ENCODE peak calls at places on chromosome 1, in four cellular contexts. I is neural crest cell, T is mucosa of descending colon, H is pancreas. B is an unnamed sample.

GRCh38 chr1:12001249-12001917 is 17.9 kb upstream of the MIIP start:
- DNase-seq in I (peak; percentile 55), T (no peak), H (no peak), B (no peak)

GRCh38 chr1:217535601-217536377 is 95.1 kb downstream of the GPATCH2 start:
- DNase-seq in I (no peak), T (no peak), H (no peak), B (no peak)

GRCh38 chr1:33140153-33141149 is 41.4 kb downstream of the TRIM62 start:
- DNase-seq in I (no peak), T (no peak), H (no peak), B (no peak)

GRCh38 chr1:221487781-221488520 is 253.9 kb downstream of the DUSP10 start:
- DNase-seq in I (no peak), T (no peak), H (no peak), B (no peak)

GRCh38 chr1:185644531-185644930 is 89.7 kb upstream of the HMCN1 start:
- DNase-seq in I (no peak), T (no peak), H (no peak), B (no peak)

GRCh38 chr1:183097438-183098051 is 74.3 kb downstream of the LAMC1 start:
- DNase-seq in I (no peak), T (no peak), H (no peak), B (no peak)

GRCh38 chr1:153711006-153711405 is 16.8 kb upstream of the INTS3 start:
- DNase-seq in I (no peak), T (no peak), H (no peak), B (no peak)

GRCh38 chr1:22738069-22738435 is 27.4 kb downstream of the EPHB2 start:
- DNase-seq in I (no peak), T (no peak), H (no peak), B (no peak)

GRCh38 chr1:163106364-163106987 is 37.3 kb downstream of the RGS4 start:
- DNase-seq in I (no peak), T (no peak), H (no peak), B (no peak)

GRCh38 chr1:112722601-112723510 is 7.7 kb upstream of the PPM1J start:
- DNase-seq in I (peak; percentile 55), T (no peak), H (no peak), B (no peak)

GRCh38 chr1:155083865-155084721 is 5.5 kb downstream of the EFNA3 start:
- DNase-seq in I (no peak), T (peak; percentile 71), H (peak; percentile 39), B (no peak)

GRCh38 chr1:12296623-12297022 is 66.8 kb downstream of the VPS13D start:
- DNase-seq in I (no peak), T (no peak), H (no peak), B (no peak)

GRCh38 chr1:41666991-41667631 is 182.6 kb upstream of the EDN2 start:
- DNase-seq in I (no peak), T (no peak), H (peak; percentile 73), B (no peak)

GRCh38 chr1:153356392-153357075 is 1.1 kb upstream of the S100A9 start:
- DNase-seq in I (no peak), T (no peak), H (no peak), B (no peak)

GRCh38 chr1:180489313-180489712 is 13.1 kb downstream of the ACBD6 start:
- DNase-seq in I (no peak), T (no peak), H (no peak), B (no peak)

GRCh38 chr1:158458263-158458662 is 3.4 kb upstream of the OR10K1 start:
- DNase-seq in I (no peak), T (no peak), H (no peak), B (no peak)

GRCh38 chr1:220983877-220984635 is 104.8 kb downstream of the HLX start:
- DNase-seq in I (no peak), T (no peak), H (peak; percentile 26), B (no peak)

GRCh38 chr1:1173793-1174415 is at the start of gene TTLL10:
- DNase-seq in I (no peak), T (peak; percentile 72), H (peak; percentile 13), B (peak; percentile 89)

GRCh38 chr1:16992102-16992501 is 11.7 kb upstream of the MFAP2 start:
- DNase-seq in I (no peak), T (no peak), H (no peak), B (no peak)

DNA sequence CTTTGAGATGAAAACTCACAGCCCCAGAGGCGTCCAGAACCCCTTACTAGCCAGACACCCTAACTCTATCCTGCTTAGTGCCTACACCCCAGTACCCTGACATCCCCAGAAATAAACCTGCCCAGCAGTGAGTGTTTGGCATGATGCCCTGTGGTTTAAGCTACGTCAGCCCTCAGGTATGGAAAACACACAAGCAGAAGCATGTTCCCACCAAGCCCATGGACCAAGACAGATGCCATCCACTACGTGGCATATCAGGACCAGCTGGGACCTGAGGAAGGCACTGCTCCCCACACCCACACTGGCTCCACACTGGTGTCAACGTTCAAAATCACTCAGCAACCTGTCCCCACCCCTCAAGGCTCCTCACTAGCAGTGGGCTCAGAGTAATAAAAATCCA is 116.4 kb downstream of the SYT2 start:
- DNase-seq in I (no peak), T (no peak), H (no peak), B (no peak)
- TF ChIP-seq CTCF in I (no peak), T (no peak), H (no peak), B (no peak)

GRCh38 chr1:10657080-10657847 is 139.2 kb downstream of the CASZ1 start:
- DNase-seq in I (no peak), T (no peak), H (no peak), B (no peak)

GRCh38 chr1:10658396-10659066 is 137.9 kb downstream of the CASZ1 start:
- DNase-seq in I (no peak), T (no peak), H (no peak), B (no peak)

GRCh38 chr1:10659218-10659617 is 137.2 kb downstream of the CASZ1 start:
- DNase-seq in I (no peak), T (no peak), H (no peak), B (no peak)

GRCh38 chr1:10655002-10655401 is 141.4 kb downstream of the CASZ1 start:
- DNase-seq in I (no peak), T (no peak), H (no peak), B (no peak)

DNA sequence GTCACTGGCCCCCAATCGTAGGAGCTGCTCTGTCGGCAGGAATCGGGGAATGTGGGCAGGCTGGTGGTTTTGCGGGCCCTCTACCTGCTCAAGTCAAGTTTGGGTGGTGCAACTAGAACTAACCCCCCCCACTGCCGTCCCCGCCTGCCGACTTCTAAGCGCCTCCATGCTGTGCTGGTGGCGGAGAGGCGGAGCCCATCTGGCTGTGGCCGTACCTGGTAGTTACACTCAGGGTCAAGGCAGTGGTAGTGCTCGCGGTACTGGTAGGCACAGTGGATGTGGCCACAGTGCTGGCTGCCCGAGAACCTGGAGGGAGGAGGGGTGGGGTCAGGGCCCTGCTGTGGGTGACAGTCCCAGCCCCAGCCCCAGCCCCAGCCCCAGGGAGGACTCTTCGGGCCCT is 140.0 kb downstream of the CASZ1 start:
- DNase-seq in I (no peak), T (no peak), H (no peak), B (no peak)
- TF ChIP-seq CTCF in I (no peak), T (no peak), H (no peak), B (no peak)

GRCh38 chr1:119651133-119651532 is 3.1 kb upstream of the ZNF697 start:
- DNase-seq in I (no peak), T (no peak), H (no peak), B (no peak)

GRCh38 chr1:119647228-119647733 is 785 bp downstream of the ZNF697 start:
- DNase-seq in I (no peak), T (peak; percentile 51), H (no peak), B (no peak)

GRCh38 chr1:119648620-119649004 is 546 bp upstream of the ZNF697 start:
- DNase-seq in I (no peak), T (no peak), H (no peak), B (no peak)

GRCh38 chr1:119646521-119647227 is 1.4 kb downstream of the ZNF697 start:
- DNase-seq in I (no peak), T (no peak), H (no peak), B (no peak)

DNA sequence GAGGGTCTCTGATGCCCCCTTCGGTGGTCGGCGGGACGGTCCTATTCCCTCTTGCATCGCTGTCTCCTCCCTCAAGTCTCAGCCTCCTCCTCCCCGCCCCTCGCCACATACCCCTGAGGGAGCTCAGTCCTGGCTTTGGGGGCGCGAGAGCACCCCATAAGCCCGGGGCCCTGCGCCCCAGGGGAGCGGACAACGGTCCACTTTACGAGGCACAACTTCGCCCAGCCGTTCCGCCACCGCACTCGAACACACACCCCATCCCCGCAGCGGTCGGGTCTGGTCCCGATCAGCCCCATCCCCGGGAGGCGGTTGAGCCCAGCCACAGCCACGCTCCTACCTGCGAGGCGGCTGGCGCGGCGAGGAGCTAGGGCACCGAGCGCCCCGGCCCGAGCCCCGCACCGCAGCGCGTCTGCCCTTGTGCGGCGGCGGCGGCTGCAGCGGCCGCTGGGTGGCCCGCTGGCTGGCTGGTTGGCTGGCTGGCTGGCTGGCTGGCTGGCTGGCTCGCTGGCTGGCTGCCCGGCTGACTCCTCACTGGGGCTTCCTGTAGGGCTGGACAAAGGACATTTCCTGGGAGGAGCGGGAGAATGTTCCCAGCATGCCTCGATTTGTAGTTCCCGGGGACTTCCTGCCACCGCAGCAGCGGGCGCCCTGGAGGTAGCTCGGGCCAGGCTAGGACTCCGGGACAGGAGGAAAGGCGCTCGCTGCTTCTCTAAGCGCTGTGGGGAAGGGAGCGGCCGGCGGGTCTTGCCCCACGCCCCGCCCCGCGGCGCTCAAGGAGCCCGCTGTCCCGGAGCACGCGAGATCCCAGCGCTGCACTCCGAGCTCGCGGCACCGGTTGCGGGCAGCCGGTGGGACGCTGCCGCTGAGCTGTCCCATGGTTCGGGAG is at the start of gene ZNF697:
- DNase-seq in I (peak; percentile 85), T (peak; percentile 96), H (peak; percentile 98), B (peak; percentile 96)
- TF ChIP-seq CTCF in I (peak; percentile 62), T (peak; percentile 8), H (no peak), B (peak; percentile 70)

GRCh38 chr1:160768295-160768657 is 27.7 kb upstream of the LY9 start:
- DNase-seq in I (no peak), T (peak; percentile 68), H (no peak), B (no peak)
- TF ChIP-seq CTCF in I (peak; percentile 48), T (peak; percentile 49), H (no peak), B (peak; percentile 29)